ENCODE peak calls at places on chromosomes 11 and 22, in nine cellular contexts. Z is GM23338, Y is prostate gland, L is cardiac muscle cell, H is heart left ventricle, O is spleen, G is tibial artery, S is SJSA1, C is aorta. N is an unnamed sample.

GRCh38 chr11:7154881-7155344 is 66.1 kb downstream of the RBMXL2 start:
- DNase-seq in Z (no peak), Y (no peak), L (peak), H (no peak), O (no peak), G (no peak), S (no peak), C (no peak), N (peak)

GRCh38 chr11:35303596-35304392 is 115.6 kb downstream of the SLC1A2 start:
- DNase-seq in Z (no peak), Y (peak), L (no peak), H (peak), O (no peak), G (peak), S (peak), C (peak), N (peak)

GRCh38 chr22:48238966-48239365 is 1476.5 kb downstream of the TBC1D22A start:
- DNase-seq in Z (no peak), Y (no peak), L (no peak), H (no peak), O (peak), G (no peak), S (no peak), C (no peak), N (no peak)

GRCh38 chr11:96015911-96016565 is 92.1 kb upstream of the MTMR2 start:
- DNase-seq in Z (peak), Y (no peak), L (no peak), H (no peak), O (no peak), G (no peak), S (no peak), C (no peak), N (no peak)

GRCh38 chr11:11993814-11994213 is 14.6 kb downstream of the DKK3 start:
- DNase-seq in Z (no peak), Y (peak), L (no peak), H (peak), O (no peak), G (no peak), S (peak), C (no peak), N (no peak)

GRCh38 chr11:18958221-18958910 is 19.2 kb upstream of the MRGPRX1 start:
- DNase-seq in Z (peak), Y (no peak), L (no peak), H (no peak), O (no peak), G (no peak), S (no peak), C (no peak), N (no peak)

GRCh38 chr11:30984442-30984816 is 385.1 kb downstream of the DCDC1 start:
- DNase-seq in Z (no peak), Y (no peak), L (no peak), H (peak), O (no peak), G (no peak), S (no peak), C (no peak), N (no peak)

GRCh38 chr11:82701847-82702520 is 31.7 kb downstream of the FAM181B start:
- DNase-seq in Z (peak), Y (no peak), L (peak), H (no peak), O (no peak), G (no peak), S (peak), C (no peak), N (no peak)

GRCh38 chr11:70060611-70061293 is 17.4 kb upstream of the ANO1 start:
- DNase-seq in Z (no peak), Y (no peak), L (no peak), H (no peak), O (no peak), G (no peak), S (no peak), C (no peak), N (no peak)

GRCh38 chr22:23060612-23061400 is 9.5 kb upstream of the GNAZ start:
- DNase-seq in Z (no peak), Y (no peak), L (no peak), H (no peak), O (peak), G (peak), S (no peak), C (no peak), N (no peak)

GRCh38 chr11:1197886-1198765 is 24.7 kb upstream of the MUC5B start:
- DNase-seq in Z (peak), Y (no peak), L (no peak), H (peak), O (peak), G (peak), S (no peak), C (peak), N (peak)

GRCh38 chr11:504053-504993 is 2.7 kb downstream of the RNH1 start:
- DNase-seq in Z (peak), Y (peak), L (no peak), H (no peak), O (peak), G (peak), S (no peak), C (peak), N (peak)

GRCh38 chr11:71372693-71373657 is 75.2 kb downstream of the DHCR7 start:
- DNase-seq in Z (peak), Y (no peak), L (peak), H (no peak), O (no peak), G (no peak), S (peak), C (no peak), N (no peak)

GRCh38 chr11:71115770-71116434 is 136.5 kb downstream of the SHANK2 start:
- DNase-seq in Z (no peak), Y (no peak), L (no peak), H (no peak), O (peak), G (no peak), S (no peak), C (no peak), N (no peak)

GRCh38 chr11:12089473-12089872 is 20.9 kb upstream of the MICAL2 start:
- DNase-seq in Z (no peak), Y (no peak), L (no peak), H (no peak), O (no peak), G (peak), S (no peak), C (no peak), N (no peak)

GRCh38 chr22:39253427-39254070 is 8.8 kb upstream of the PDGFB start:
- DNase-seq in Z (peak), Y (peak), L (peak), H (peak), O (no peak), G (peak), S (peak), C (peak), N (peak)

GRCh38 chr11:120394119-120394518 is 57.9 kb downstream of the ARHGEF12 start:
- DNase-seq in Z (no peak), Y (no peak), L (no peak), H (no peak), O (no peak), G (no peak), S (no peak), C (no peak), N (no peak)

GRCh38 chr11:128733440-128734115 is 39.7 kb downstream of the FLI1 start:
- DNase-seq in Z (peak), Y (no peak), L (no peak), H (no peak), O (no peak), G (no peak), S (no peak), C (no peak), N (no peak)

GRCh38 chr11:129117595-129118350 is 74.4 kb downstream of the ARHGAP32 start:
- DNase-seq in Z (peak), Y (peak), L (peak), H (peak), O (no peak), G (peak), S (peak), C (no peak), N (peak)

GRCh38 chr11:10558288-10558687 is 10.2 kb downstream of the LYVE1 start:
- DNase-seq in Z (no peak), Y (no peak), L (no peak), H (no peak), O (no peak), G (no peak), S (no peak), C (no peak), N (no peak)

GRCh38 chr22:26276530-26277200 is 107.4 kb downstream of the SEZ6L start:
- DNase-seq in Z (peak), Y (no peak), L (no peak), H (no peak), O (no peak), G (no peak), S (no peak), C (no peak), N (no peak)

GRCh38 chr22:43164636-43165035 is 13.3 kb downstream of the TSPO start:
- DNase-seq in Z (peak), Y (no peak), L (no peak), H (no peak), O (no peak), G (no peak), S (no peak), C (no peak), N (no peak)

GRCh38 chr22:24177456-24177855 is 3.8 kb upstream of the SUSD2 start:
- DNase-seq in Z (no peak), Y (no peak), L (no peak), H (no peak), O (no peak), G (no peak), S (no peak), C (no peak), N (no peak)

DNA sequence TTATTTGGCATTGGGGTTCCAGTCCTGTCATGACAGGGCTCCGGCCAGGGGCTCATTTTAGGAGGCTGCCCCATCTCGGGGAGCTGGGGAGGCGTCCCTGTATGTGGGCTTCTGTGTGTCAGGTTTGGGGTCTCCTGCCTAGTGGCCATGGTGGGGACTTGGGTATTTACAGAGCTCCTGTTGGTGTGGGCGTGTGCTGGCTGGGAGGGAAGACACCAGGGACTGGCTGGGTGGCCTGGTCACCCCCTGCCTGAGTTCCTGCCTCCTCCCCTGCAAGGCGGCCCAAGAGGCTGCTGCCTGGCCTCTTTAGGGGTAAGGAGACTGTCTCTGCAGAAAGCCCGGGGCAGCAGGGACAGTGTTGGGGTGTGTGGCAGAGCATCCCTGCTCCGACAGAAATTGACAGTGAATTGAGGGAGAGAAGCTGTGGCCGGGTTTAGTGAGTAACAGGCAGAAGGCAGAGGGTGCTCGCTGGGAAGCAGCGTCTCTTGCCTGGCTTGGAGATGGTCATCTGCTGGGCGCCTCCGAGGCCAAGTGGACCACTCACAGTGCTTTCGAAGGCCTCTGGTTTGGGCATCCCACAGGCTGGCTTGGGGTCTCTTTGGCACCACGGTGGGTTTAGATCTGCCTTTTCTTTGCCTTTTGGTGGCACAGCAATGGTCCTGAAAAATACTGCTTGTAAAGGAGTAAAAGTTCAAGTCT is 40.3 kb upstream of the GRAMD4 start:
- DNase-seq in Z (no peak), Y (no peak), L (no peak), H (peak), O (peak), G (no peak), S (no peak), C (peak), N (no peak)
- H3K27ac ChIP-seq in Z (no peak), Y (peak), L (peak), H (peak), O (no peak), G (no peak), S (no peak), C (no peak), N (no peak)

GRCh38 chr22:30557243-30557642 is 10.7 kb upstream of the SEC14L6 start:
- DNase-seq in Z (peak), Y (no peak), L (no peak), H (no peak), O (no peak), G (no peak), S (no peak), C (no peak), N (no peak)
- H3K27ac ChIP-seq in Z (no peak), Y (no peak), L (no peak), H (no peak), O (no peak), G (no peak), S (no peak), C (no peak), N (no peak)

DNA sequence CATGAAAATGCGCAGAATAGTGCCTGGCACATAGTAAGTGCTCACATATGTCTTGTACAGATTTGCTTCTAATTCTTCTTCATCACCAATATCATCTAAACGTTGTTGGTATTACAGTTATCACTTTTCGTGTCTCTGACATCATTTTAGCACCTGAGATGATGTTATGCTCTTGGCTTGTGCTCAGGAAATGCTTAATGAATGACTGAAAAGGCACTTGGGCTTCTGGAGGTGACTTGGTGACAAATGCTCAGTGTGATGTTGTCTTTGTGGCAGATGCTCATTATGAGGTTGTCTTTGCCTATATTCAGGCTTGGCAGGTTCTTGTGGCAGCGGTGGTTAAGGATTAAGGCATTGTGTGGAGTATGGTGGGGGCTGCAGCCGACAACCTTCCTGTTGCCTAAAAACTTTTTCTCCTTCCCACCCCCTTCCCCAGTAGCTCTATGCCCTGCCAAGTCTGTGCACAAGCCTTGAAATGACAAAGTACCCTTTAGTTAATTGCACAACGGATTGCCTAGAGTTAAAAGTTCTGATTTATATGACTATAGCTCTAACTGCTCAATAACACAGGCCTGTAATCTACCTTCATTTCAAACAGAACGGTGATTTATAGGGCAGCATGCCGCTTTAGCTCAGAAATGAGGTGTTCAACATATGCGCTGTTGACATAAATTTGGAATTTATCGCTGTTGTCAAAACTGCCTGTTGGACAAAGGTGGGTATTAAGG is 82.5 kb downstream of the ZBTB16 start:
- DNase-seq in Z (no peak), Y (no peak), L (no peak), H (no peak), O (no peak), G (no peak), S (no peak), C (no peak), N (no peak)
- H3K27ac ChIP-seq in Z (no peak), Y (peak), L (no peak), H (no peak), O (no peak), G (peak), S (no peak), C (peak), N (peak)

DNA sequence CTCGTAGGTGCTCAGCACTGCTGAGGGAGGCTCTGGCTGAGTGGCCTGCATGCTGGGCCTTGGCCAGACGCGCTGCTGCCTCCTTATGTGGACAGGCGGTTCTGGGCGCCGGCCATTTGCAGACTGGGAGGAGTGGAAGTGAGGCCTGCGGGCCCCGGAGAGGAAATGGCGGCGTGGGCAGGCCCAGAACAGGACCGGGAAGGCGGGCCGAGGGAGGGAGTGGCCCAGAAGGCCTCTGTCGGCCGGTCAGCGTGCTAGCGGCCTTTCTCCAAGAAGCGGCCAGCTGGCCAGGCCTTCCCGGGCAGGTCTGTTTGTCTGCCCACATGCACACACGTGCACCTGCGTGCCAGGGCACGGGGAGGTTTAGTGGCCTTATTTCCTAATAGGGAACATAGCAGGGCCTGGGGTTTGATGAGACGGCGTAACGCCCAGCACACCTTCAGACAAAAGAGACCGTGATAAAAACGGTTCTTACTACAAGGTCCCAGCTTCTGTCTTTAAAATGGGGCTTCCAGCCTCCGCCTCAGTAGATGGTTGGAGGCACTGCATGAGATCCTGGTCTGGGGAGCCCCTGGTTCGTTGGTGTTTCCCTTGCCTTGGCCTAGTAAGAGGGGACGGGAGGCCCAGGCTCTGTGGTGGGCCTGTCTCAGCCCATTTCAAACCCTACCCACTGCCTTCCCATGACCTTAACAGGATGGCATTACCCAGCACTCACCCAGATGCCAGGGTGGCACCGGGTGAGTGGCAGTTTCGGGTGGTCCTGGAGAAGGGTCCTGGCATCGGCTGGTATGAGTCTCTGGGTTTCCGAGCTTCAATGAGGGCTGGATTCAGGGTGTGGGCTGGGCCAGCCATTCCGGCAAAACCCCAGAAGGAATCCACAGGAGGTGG is 65.1 kb upstream of the PPARA start:
- DNase-seq in Z (no peak), Y (peak), L (no peak), H (peak), O (peak), G (peak), S (peak), C (peak), N (peak)
- H3K27ac ChIP-seq in Z (no peak), Y (peak), L (no peak), H (peak), O (peak), G (peak), S (peak), C (peak), N (peak)

GRCh38 chr22:29580200-29580810 is 608 bp downstream of the NIPSNAP1 start:
- DNase-seq in Z (peak), Y (no peak), L (no peak), H (no peak), O (peak), G (no peak), S (no peak), C (no peak), N (no peak)

GRCh38 chr22:29584975-29585374 is 4.1 kb upstream of the NIPSNAP1 start:
- DNase-seq in Z (no peak), Y (no peak), L (no peak), H (no peak), O (no peak), G (no peak), S (no peak), C (no peak), N (no peak)

GRCh38 chr22:29578462-29578861 is 2.5 kb downstream of the NIPSNAP1 start:
- DNase-seq in Z (no peak), Y (no peak), L (no peak), H (no peak), O (no peak), G (no peak), S (no peak), C (no peak), N (no peak)

GRCh38 chr22:29581799-29582198 is 886 bp upstream of the NIPSNAP1 start:
- DNase-seq in Z (peak), Y (no peak), L (no peak), H (no peak), O (no peak), G (no peak), S (no peak), C (no peak), N (no peak)
- H3K27ac ChIP-seq in Z (peak), Y (no peak), L (no peak), H (no peak), O (peak), G (no peak), S (no peak), C (no peak), N (no peak)

DNA sequence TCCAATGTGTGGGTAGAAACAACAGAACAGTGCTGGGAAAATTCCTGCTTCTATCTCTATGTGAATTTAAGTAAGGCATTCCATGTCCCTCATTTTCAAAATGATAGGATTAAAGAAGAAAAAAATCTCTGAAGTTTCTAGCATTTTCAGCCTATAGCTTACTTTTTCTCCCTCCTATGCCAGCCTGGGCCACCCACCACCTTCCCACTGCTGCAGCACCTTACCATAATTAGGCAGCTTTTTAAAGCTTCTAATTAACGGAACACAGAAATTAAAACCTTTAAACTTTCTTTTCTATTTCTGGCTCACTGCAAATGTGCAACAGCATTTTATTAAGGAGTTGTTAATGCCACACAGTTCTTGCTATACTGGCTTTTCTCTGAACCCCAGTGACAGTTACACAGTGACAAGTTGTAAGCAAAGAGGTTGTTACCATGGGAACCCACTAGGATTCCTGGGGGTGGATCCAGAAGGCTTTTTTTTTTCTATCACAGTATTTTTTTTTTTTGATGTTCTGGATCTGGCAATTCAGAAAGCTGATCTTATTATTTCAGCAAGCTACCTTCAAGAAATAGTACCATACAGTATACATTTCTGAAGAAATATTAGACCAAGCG is 20.2 kb downstream of the CELF1 start:
- DNase-seq in Z (no peak), Y (no peak), L (peak), H (no peak), O (no peak), G (no peak), S (no peak), C (no peak), N (no peak)
- H3K27ac ChIP-seq in Z (peak), Y (no peak), L (peak), H (no peak), O (peak), G (peak), S (no peak), C (no peak), N (peak)

GRCh38 chr11:100682247-100682969 is 4.7 kb upstream of the ARHGAP42 start:
- DNase-seq in Z (peak), Y (no peak), L (no peak), H (no peak), O (no peak), G (no peak), S (peak), C (no peak), N (no peak)

GRCh38 chr11:100687032-100687629 is at the start of gene ARHGAP42:
- DNase-seq in Z (peak), Y (peak), L (peak), H (peak), O (peak), G (peak), S (peak), C (peak), N (peak)

GRCh38 chr11:100686476-100686875 is 612 bp upstream of the ARHGAP42 start:
- DNase-seq in Z (peak), Y (no peak), L (no peak), H (no peak), O (no peak), G (no peak), S (no peak), C (no peak), N (no peak)

GRCh38 chr11:100683107-100683506 is 4.0 kb upstream of the ARHGAP42 start:
- DNase-seq in Z (no peak), Y (no peak), L (no peak), H (no peak), O (no peak), G (no peak), S (no peak), C (no peak), N (no peak)

GRCh38 chr11:100684101-100685065 is 2.7 kb upstream of the ARHGAP42 start:
- DNase-seq in Z (no peak), Y (no peak), L (no peak), H (no peak), O (no peak), G (no peak), S (peak), C (no peak), N (no peak)
- H3K27ac ChIP-seq in Z (no peak), Y (no peak), L (peak), H (peak), O (peak), G (peak), S (peak), C (no peak), N (peak)

GRCh38 chr22:38222797-38223119 is 21.0 kb downstream of the MAFF start:
- DNase-seq in Z (no peak), Y (peak), L (no peak), H (no peak), O (no peak), G (no peak), S (no peak), C (no peak), N (no peak)
- H3K27ac ChIP-seq in Z (no peak), Y (peak), L (no peak), H (no peak), O (no peak), G (peak), S (no peak), C (no peak), N (no peak)

GRCh38 chr22:35743466-35743865 is 25.8 kb downstream of the APOL5 start:
- DNase-seq in Z (peak), Y (no peak), L (no peak), H (no peak), O (no peak), G (no peak), S (no peak), C (no peak), N (no peak)
- H3K27ac ChIP-seq in Z (no peak), Y (no peak), L (peak), H (peak), O (no peak), G (no peak), S (peak), C (no peak), N (peak)

N was measured in uterus.